ENCODE peak calls at places on chromosome 13, in eight cellular contexts. F, Y, D, B, W, L, C and S are unnamed samples.

GRCh38 chr13:30763786-30764440 is 28.6 kb downstream of the ALOX5AP start:
- DNase-seq in B (no peak), C (no peak), W (no peak), D (no peak), Y (no peak), F (no peak), L (peak), S (no peak)

GRCh38 chr13:67462098-67462497 is 232.0 kb upstream of the PCDH9 start:
- DNase-seq in W (no peak), L (no peak), C (no peak), D (no peak), B (no peak), F (no peak), Y (no peak), S (no peak)

GRCh38 chr13:112995395-112996091 is 26.5 kb downstream of the MCF2L start:
- DNase-seq in Y (no peak), D (no peak), F (no peak), L (no peak), C (no peak), W (no peak), B (no peak), S (no peak)

GRCh38 chr13:100859861-100860260 is 185.3 kb upstream of the TMTC4 start:
- DNase-seq in D (no peak), W (no peak), Y (no peak), C (no peak), L (peak), B (no peak), F (no peak), S (no peak)

GRCh38 chr13:76692326-76692725 is 193.9 kb downstream of the KCTD12 start:
- DNase-seq in F (no peak), W (no peak), C (no peak), Y (no peak), D (no peak), B (no peak), L (no peak), S (no peak)

GRCh38 chr13:48000559-48001126 is 430 bp downstream of the SUCLA2 start:
- DNase-seq in L (no peak), Y (no peak), B (peak), C (peak), F (no peak), W (peak), D (peak), S (no peak)

GRCh38 chr13:86188170-86188569 is 389.0 kb upstream of the SLITRK6 start:
- DNase-seq in Y (no peak), D (no peak), B (no peak), L (no peak), C (no peak), F (no peak), W (no peak), S (no peak)

GRCh38 chr13:102597029-102598015 is 536 bp downstream of the TPP2 start:
- DNase-seq in Y (no peak), C (no peak), B (peak), F (no peak), L (no peak), W (peak), D (no peak), S (no peak)

GRCh38 chr13:45179428-45179827 is 21.4 kb downstream of the KCTD4 start:
- DNase-seq in L (peak), D (no peak), B (no peak), F (no peak), C (no peak), Y (no peak), W (no peak), S (no peak)

GRCh38 chr13:82506805-82507404 is 1375.4 kb downstream of the SLITRK1 start:
- DNase-seq in C (no peak), D (no peak), L (no peak), B (no peak), Y (no peak), W (no peak), F (no peak), S (no peak)

GRCh38 chr13:73879346-73880020 is 254.7 kb downstream of the KLF12 start:
- DNase-seq in F (no peak), C (no peak), Y (no peak), B (no peak), W (no peak), L (no peak), D (no peak), S (no peak)

GRCh38 chr13:51731759-51732158 is 72.2 kb downstream of the DHRS12 start:
- DNase-seq in F (no peak), L (peak), B (no peak), D (no peak), Y (no peak), W (no peak), C (no peak), S (no peak)

GRCh38 chr13:31072041-31072440 is 89.7 kb downstream of the HSPH1 start:
- DNase-seq in F (no peak), Y (no peak), W (no peak), C (no peak), D (no peak), L (peak), B (no peak), S (no peak)

GRCh38 chr13:30520571-30520970 is 54.8 kb upstream of the HMGB1 start:
- DNase-seq in W (no peak), F (peak), L (peak), B (no peak), Y (peak), C (no peak), D (no peak), S (no peak)

GRCh38 chr13:91045351-91046034 is 302.0 kb upstream of the MIR17HG start:
- DNase-seq in F (no peak), C (no peak), B (peak), L (no peak), D (no peak), W (no peak), Y (no peak), S (no peak)

GRCh38 chr13:67374391-67374790 is 144.3 kb upstream of the PCDH9 start:
- DNase-seq in C (no peak), D (no peak), W (no peak), F (no peak), Y (no peak), B (no peak), L (no peak), S (no peak)

GRCh38 chr13:38848360-38848759 is 142.3 kb downstream of the STOML3 start:
- DNase-seq in B (no peak), Y (no peak), C (no peak), W (no peak), D (no peak), F (no peak), L (no peak), S (no peak)

GRCh38 chr13:44848956-44849748 is 140.1 kb downstream of the NUFIP1 start:
- DNase-seq in D (no peak), L (no peak), F (no peak), W (no peak), C (no peak), B (peak), Y (no peak), S (no peak)

GRCh38 chr13:28684257-28684656 is 25.3 kb downstream of the POMP start:
- DNase-seq in L (no peak), Y (no peak), B (peak), C (no peak), F (no peak), D (no peak), W (no peak), S (no peak)

GRCh38 chr13:61563645-61564044 is 148.0 kb upstream of the PCDH20 start:
- DNase-seq in C (no peak), W (no peak), Y (no peak), D (no peak), F (no peak), B (no peak), L (no peak), S (no peak)

GRCh38 chr13:60790620-60791019 is 393.6 kb downstream of the TDRD3 start:
- DNase-seq in D (no peak), Y (no peak), F (no peak), L (no peak), C (no peak), W (no peak), B (peak), S (no peak)

GRCh38 chr13:109813663-109814062 is 27.3 kb upstream of the IRS2 start:
- DNase-seq in L (no peak), C (no peak), W (no peak), F (no peak), D (no peak), Y (no peak), B (no peak), S (no peak)
- H3K4me3 ChIP-seq in L (no peak), C (no peak), W (no peak), F (no peak), D (no peak), Y (no peak), B (no peak), S (no peak)

GRCh38 chr13:26423634-26424033 is 133.8 kb upstream of the WASF3 start:
- DNase-seq in D (no peak), B (peak), L (no peak), W (peak), Y (no peak), C (no peak), F (no peak), S (no peak)
- H3K4me3 ChIP-seq in D (no peak), B (no peak), L (no peak), W (no peak), Y (no peak), C (no peak), F (no peak), S (no peak)

GRCh38 chr13:109412232-109412935 is 374.0 kb downstream of the IRS2 start:
- DNase-seq in B (peak), C (no peak), F (no peak), D (no peak), Y (no peak), L (no peak), W (peak), S (no peak)
- H3K4me3 ChIP-seq in B (no peak), C (no peak), F (no peak), D (no peak), Y (no peak), L (no peak), W (no peak), S (no peak)

GRCh38 chr13:33796095-33796494 is 21.9 kb upstream of the RFC3 start:
- DNase-seq in W (no peak), B (no peak), Y (no peak), L (no peak), C (no peak), D (no peak), F (no peak), S (no peak)

GRCh38 chr13:33797622-33798021 is 20.3 kb upstream of the RFC3 start:
- DNase-seq in W (no peak), C (no peak), B (no peak), D (no peak), L (peak), F (no peak), Y (no peak), S (peak)

GRCh38 chr13:33799950-33800592 is 17.9 kb upstream of the RFC3 start:
- DNase-seq in D (no peak), W (no peak), Y (no peak), F (no peak), L (peak), C (no peak), B (peak), S (no peak)

GRCh38 chr13:33798023-33798422 is 19.9 kb upstream of the RFC3 start:
- DNase-seq in C (no peak), D (no peak), W (no peak), F (no peak), B (no peak), L (no peak), Y (no peak), S (no peak)

DNA sequence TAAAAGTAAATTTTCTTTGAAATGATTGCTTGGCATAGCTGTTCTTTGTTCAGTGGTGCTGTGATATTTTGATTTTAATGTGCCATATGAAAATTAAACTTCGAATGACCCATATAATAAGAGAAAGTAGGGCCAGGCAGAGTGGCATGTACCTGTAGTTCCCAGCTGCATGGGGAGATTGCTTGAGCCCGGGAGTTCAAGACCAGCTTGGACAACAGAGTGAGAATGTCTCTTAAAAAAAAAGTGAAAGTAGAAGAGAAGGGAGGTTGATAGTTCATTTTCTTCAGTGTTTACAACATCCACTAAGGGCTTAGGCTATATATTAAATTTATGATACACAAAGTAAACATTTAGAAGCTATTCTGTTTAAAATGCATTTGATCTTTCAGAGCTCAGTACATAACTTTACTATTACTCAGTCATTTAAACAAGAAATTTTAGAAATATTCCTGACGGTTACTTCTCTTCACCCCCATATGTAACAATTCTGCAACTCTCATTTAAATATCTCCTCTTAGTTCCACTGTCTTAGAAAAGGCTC is 17.2 kb upstream of the RFC3 start:
- DNase-seq in B (no peak), C (no peak), L (no peak), F (no peak), D (no peak), Y (no peak), W (no peak), S (no peak)
- H3K4me3 ChIP-seq in B (no peak), C (no peak), L (no peak), F (peak), D (no peak), Y (no peak), W (no peak), S (no peak)

GRCh38 chr13:99013951-99014350 is 36.1 kb upstream of the DOCK9 start:
- DNase-seq in C (no peak), B (no peak), Y (no peak), L (no peak), W (no peak), D (no peak), F (no peak), S (no peak)
- H3K4me3 ChIP-seq in C (no peak), B (no peak), Y (no peak), L (no peak), W (no peak), D (no peak), F (no peak), S (no peak)